ENCODE peak calls at places on chromosome 11, in eight cellular contexts. One of them, this sample, is unnamed.

GRCh38 chr11:128809128-128809527 is 58.0 kb downstream of the KCNJ1 start:
- DNase-seq in BE2C: no peak
- DNase-seq in A673: no peak
- DNase-seq in HFFc6: no peak
- DNase-seq in tibial nerve: no peak
- DNase-seq in fibroblast of mammary gland: no peak
- DNase-seq in astrocyte of the cerebellum: no peak
- DNase-seq in ovary: no peak
- DNase-seq in this sample: peak; percentile 81

GRCh38 chr11:75920886-75921285 is 105.9 kb downstream of the UVRAG start:
- DNase-seq in BE2C: no peak
- DNase-seq in A673: no peak
- DNase-seq in HFFc6: no peak
- DNase-seq in tibial nerve: no peak
- DNase-seq in fibroblast of mammary gland: no peak
- DNase-seq in astrocyte of the cerebellum: no peak
- DNase-seq in ovary: no peak
- DNase-seq in this sample: no peak

GRCh38 chr11:8025123-8025522 is 38.0 kb downstream of the EIF3F start:
- DNase-seq in BE2C: no peak
- DNase-seq in A673: no peak
- DNase-seq in HFFc6: peak; percentile 18
- DNase-seq in tibial nerve: no peak
- DNase-seq in fibroblast of mammary gland: no peak
- DNase-seq in astrocyte of the cerebellum: no peak
- DNase-seq in ovary: no peak
- DNase-seq in this sample: no peak

GRCh38 chr11:75558939-75559843 is 2.9 kb upstream of the SERPINH1 start:
- DNase-seq in BE2C: no peak
- DNase-seq in A673: peak; percentile 71
- DNase-seq in HFFc6: peak; percentile 58
- DNase-seq in tibial nerve: peak; percentile 61
- DNase-seq in fibroblast of mammary gland: peak; percentile 72
- DNase-seq in astrocyte of the cerebellum: peak; percentile 31
- DNase-seq in ovary: peak; percentile 81
- DNase-seq in this sample: no peak

GRCh38 chr11:12508151-12508740 is 130.9 kb downstream of the PARVA start:
- DNase-seq in BE2C: no peak
- DNase-seq in A673: peak; percentile 41
- DNase-seq in HFFc6: peak; percentile 78
- DNase-seq in tibial nerve: peak; percentile 63
- DNase-seq in fibroblast of mammary gland: peak; percentile 81
- DNase-seq in astrocyte of the cerebellum: peak; percentile 16
- DNase-seq in ovary: peak; percentile 54
- DNase-seq in this sample: no peak

GRCh38 chr11:11845066-11845465 is 3.3 kb downstream of the USP47 start:
- DNase-seq in BE2C: no peak
- DNase-seq in A673: no peak
- DNase-seq in HFFc6: no peak
- DNase-seq in tibial nerve: no peak
- DNase-seq in fibroblast of mammary gland: no peak
- DNase-seq in astrocyte of the cerebellum: no peak
- DNase-seq in ovary: no peak
- DNase-seq in this sample: no peak

GRCh38 chr11:121928597-121929580 is 187.1 kb downstream of the BLID start:
- DNase-seq in BE2C: no peak
- DNase-seq in A673: peak; percentile 22
- DNase-seq in HFFc6: no peak
- DNase-seq in tibial nerve: no peak
- DNase-seq in fibroblast of mammary gland: no peak
- DNase-seq in astrocyte of the cerebellum: no peak
- DNase-seq in ovary: peak; percentile 40
- DNase-seq in this sample: no peak

GRCh38 chr11:95134491-95134890 is 44.8 kb downstream of the ENDOD1 start:
- DNase-seq in BE2C: peak; percentile 36
- DNase-seq in A673: no peak
- DNase-seq in HFFc6: peak; percentile 89
- DNase-seq in tibial nerve: no peak
- DNase-seq in fibroblast of mammary gland: peak; percentile 81
- DNase-seq in astrocyte of the cerebellum: no peak
- DNase-seq in ovary: no peak
- DNase-seq in this sample: peak; percentile 91

GRCh38 chr11:7577883-7578242 is 64.1 kb downstream of the PPFIBP2 start:
- DNase-seq in BE2C: peak; percentile 12
- DNase-seq in A673: peak; percentile 76
- DNase-seq in HFFc6: peak; percentile 53
- DNase-seq in tibial nerve: no peak
- DNase-seq in fibroblast of mammary gland: peak; percentile 50
- DNase-seq in astrocyte of the cerebellum: no peak
- DNase-seq in ovary: no peak
- DNase-seq in this sample: no peak

GRCh38 chr11:3204141-3205015 is 14.2 kb downstream of the MRGPRG start:
- DNase-seq in BE2C: no peak
- DNase-seq in A673: no peak
- DNase-seq in HFFc6: no peak
- DNase-seq in tibial nerve: no peak
- DNase-seq in fibroblast of mammary gland: no peak
- DNase-seq in astrocyte of the cerebellum: no peak
- DNase-seq in ovary: no peak
- DNase-seq in this sample: no peak

GRCh38 chr11:126197277-126197939 is 14.0 kb downstream of the RPUSD4 start:
- DNase-seq in BE2C: no peak
- DNase-seq in A673: no peak
- DNase-seq in HFFc6: peak; percentile 14
- DNase-seq in tibial nerve: no peak
- DNase-seq in fibroblast of mammary gland: no peak
- DNase-seq in astrocyte of the cerebellum: no peak
- DNase-seq in ovary: no peak
- DNase-seq in this sample: no peak

GRCh38 chr11:45110562-45110961 is 35.9 kb upstream of the PRDM11 start:
- DNase-seq in BE2C: peak; percentile 34
- DNase-seq in A673: peak; percentile 92
- DNase-seq in HFFc6: peak; percentile 68
- DNase-seq in tibial nerve: peak; percentile 88
- DNase-seq in fibroblast of mammary gland: peak; percentile 72
- DNase-seq in astrocyte of the cerebellum: peak; percentile 74
- DNase-seq in ovary: peak; percentile 55
- DNase-seq in this sample: peak; percentile 81

GRCh38 chr11:112806256-112806655 is 155.0 kb upstream of the NCAM1 start:
- DNase-seq in BE2C: no peak
- DNase-seq in A673: no peak
- DNase-seq in HFFc6: no peak
- DNase-seq in tibial nerve: no peak
- DNase-seq in fibroblast of mammary gland: no peak
- DNase-seq in astrocyte of the cerebellum: no peak
- DNase-seq in ovary: no peak
- DNase-seq in this sample: no peak

GRCh38 chr11:68831124-68831523 is 10.6 kb downstream of the CPT1A start:
- DNase-seq in BE2C: no peak
- DNase-seq in A673: no peak
- DNase-seq in HFFc6: no peak
- DNase-seq in tibial nerve: no peak
- DNase-seq in fibroblast of mammary gland: no peak
- DNase-seq in astrocyte of the cerebellum: no peak
- DNase-seq in ovary: no peak
- DNase-seq in this sample: no peak

GRCh38 chr11:68835328-68835727 is 6.4 kb downstream of the CPT1A start:
- DNase-seq in BE2C: no peak
- DNase-seq in A673: no peak
- DNase-seq in HFFc6: no peak
- DNase-seq in tibial nerve: no peak
- DNase-seq in fibroblast of mammary gland: no peak
- DNase-seq in astrocyte of the cerebellum: no peak
- DNase-seq in ovary: no peak
- DNase-seq in this sample: no peak

GRCh38 chr11:68828957-68829356 is 12.8 kb downstream of the CPT1A start:
- DNase-seq in BE2C: no peak
- DNase-seq in A673: no peak
- DNase-seq in HFFc6: no peak
- DNase-seq in tibial nerve: no peak
- DNase-seq in fibroblast of mammary gland: no peak
- DNase-seq in astrocyte of the cerebellum: no peak
- DNase-seq in ovary: no peak
- DNase-seq in this sample: no peak

GRCh38 chr11:68835749-68836148 is 6.0 kb downstream of the CPT1A start:
- DNase-seq in BE2C: no peak
- DNase-seq in A673: no peak
- DNase-seq in HFFc6: no peak
- DNase-seq in tibial nerve: no peak
- DNase-seq in fibroblast of mammary gland: no peak
- DNase-seq in astrocyte of the cerebellum: no peak
- DNase-seq in ovary: no peak
- DNase-seq in this sample: no peak

GRCh38 chr11:68832476-68833176 is 9.1 kb downstream of the CPT1A start:
- DNase-seq in BE2C: no peak
- DNase-seq in A673: no peak
- DNase-seq in HFFc6: no peak
- DNase-seq in tibial nerve: no peak
- DNase-seq in fibroblast of mammary gland: no peak
- DNase-seq in astrocyte of the cerebellum: no peak
- DNase-seq in ovary: no peak
- DNase-seq in this sample: no peak
- TF ChIP-seq CTCF in BE2C: no peak
- TF ChIP-seq CTCF in A673: no peak
- TF ChIP-seq CTCF in HFFc6: no peak
- TF ChIP-seq CTCF in tibial nerve: no peak
- TF ChIP-seq CTCF in fibroblast of mammary gland: no peak
- TF ChIP-seq CTCF in astrocyte of the cerebellum: no peak
- TF ChIP-seq CTCF in ovary: no peak
- TF ChIP-seq CTCF in this sample: no peak

DNA sequence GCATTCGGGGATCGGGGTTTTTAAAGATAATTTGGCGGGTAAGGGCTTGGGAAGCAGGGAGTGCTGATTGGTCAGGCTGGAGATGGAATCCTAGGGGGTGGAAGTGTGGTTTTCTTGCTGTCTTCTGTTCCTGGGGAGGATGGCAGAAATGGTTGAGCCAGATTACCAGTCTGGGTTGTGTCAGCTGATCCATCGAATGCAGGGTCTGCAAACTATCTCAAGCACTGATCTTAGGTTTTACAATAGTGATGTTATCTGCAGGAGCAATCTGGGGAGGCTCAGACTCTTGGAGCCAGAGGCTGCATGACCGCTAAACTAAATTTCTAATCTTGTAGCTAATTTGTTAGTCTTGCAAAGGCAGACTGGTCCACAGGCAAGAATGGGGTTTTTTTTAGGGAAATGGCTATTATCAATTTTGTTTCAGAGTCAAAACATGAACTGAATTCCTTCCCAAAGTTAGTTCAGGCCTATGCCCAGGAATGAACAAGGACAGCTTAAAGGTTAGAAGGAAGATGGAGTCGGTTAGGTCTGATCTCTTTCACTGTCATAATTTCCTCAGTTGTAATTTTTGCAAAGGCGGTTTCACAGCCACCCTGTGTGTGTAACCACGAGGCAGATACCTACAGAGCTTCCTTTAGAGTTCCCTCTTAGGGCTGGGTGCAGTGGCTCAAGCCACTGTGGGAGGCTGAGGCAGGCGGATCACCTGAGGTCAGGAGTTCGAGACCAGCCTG is 10.2 kb downstream of the SCGB1A1 start:
- DNase-seq in BE2C: no peak
- DNase-seq in A673: no peak
- DNase-seq in HFFc6: no peak
- DNase-seq in tibial nerve: no peak
- DNase-seq in fibroblast of mammary gland: no peak
- DNase-seq in astrocyte of the cerebellum: no peak
- DNase-seq in ovary: no peak
- DNase-seq in this sample: no peak
- TF ChIP-seq CTCF in BE2C: no peak
- TF ChIP-seq CTCF in A673: no peak
- TF ChIP-seq CTCF in HFFc6: no peak
- TF ChIP-seq CTCF in tibial nerve: no peak
- TF ChIP-seq CTCF in fibroblast of mammary gland: no peak
- TF ChIP-seq CTCF in astrocyte of the cerebellum: no peak
- TF ChIP-seq CTCF in ovary: no peak
- TF ChIP-seq CTCF in this sample: no peak

GRCh38 chr11:101862410-101863233 is 52.2 kb upstream of the CEP126 start:
- DNase-seq in BE2C: peak; percentile 13
- DNase-seq in A673: peak; percentile 77
- DNase-seq in HFFc6: peak; percentile 72
- DNase-seq in tibial nerve: no peak
- DNase-seq in fibroblast of mammary gland: peak; percentile 83
- DNase-seq in astrocyte of the cerebellum: peak; percentile 47
- DNase-seq in ovary: peak; percentile 36
- DNase-seq in this sample: peak; percentile 68

GRCh38 chr11:101864098-101864497 is 50.7 kb upstream of the CEP126 start:
- DNase-seq in BE2C: no peak
- DNase-seq in A673: no peak
- DNase-seq in HFFc6: no peak
- DNase-seq in tibial nerve: no peak
- DNase-seq in fibroblast of mammary gland: no peak
- DNase-seq in astrocyte of the cerebellum: no peak
- DNase-seq in ovary: no peak
- DNase-seq in this sample: no peak

GRCh38 chr11:101863361-101863760 is 51.4 kb upstream of the CEP126 start:
- DNase-seq in BE2C: no peak
- DNase-seq in A673: peak; percentile 57
- DNase-seq in HFFc6: peak; percentile 55
- DNase-seq in tibial nerve: no peak
- DNase-seq in fibroblast of mammary gland: peak; percentile 59
- DNase-seq in astrocyte of the cerebellum: peak; percentile 33
- DNase-seq in ovary: no peak
- DNase-seq in this sample: no peak

GRCh38 chr11:101860694-101861371 is 54.0 kb upstream of the CEP126 start:
- DNase-seq in BE2C: peak; percentile 29
- DNase-seq in A673: peak; percentile 74
- DNase-seq in HFFc6: peak; percentile 62
- DNase-seq in tibial nerve: peak; percentile 41
- DNase-seq in fibroblast of mammary gland: peak; percentile 73
- DNase-seq in astrocyte of the cerebellum: peak; percentile 59
- DNase-seq in ovary: peak; percentile 54
- DNase-seq in this sample: peak; percentile 67
- TF ChIP-seq CTCF in BE2C: peak; percentile 87
- TF ChIP-seq CTCF in A673: peak; percentile 88
- TF ChIP-seq CTCF in HFFc6: peak; percentile 91
- TF ChIP-seq CTCF in tibial nerve: peak; percentile 73
- TF ChIP-seq CTCF in fibroblast of mammary gland: peak; percentile 83
- TF ChIP-seq CTCF in astrocyte of the cerebellum: peak; percentile 81
- TF ChIP-seq CTCF in ovary: peak; percentile 71
- TF ChIP-seq CTCF in this sample: peak; percentile 61

DNA sequence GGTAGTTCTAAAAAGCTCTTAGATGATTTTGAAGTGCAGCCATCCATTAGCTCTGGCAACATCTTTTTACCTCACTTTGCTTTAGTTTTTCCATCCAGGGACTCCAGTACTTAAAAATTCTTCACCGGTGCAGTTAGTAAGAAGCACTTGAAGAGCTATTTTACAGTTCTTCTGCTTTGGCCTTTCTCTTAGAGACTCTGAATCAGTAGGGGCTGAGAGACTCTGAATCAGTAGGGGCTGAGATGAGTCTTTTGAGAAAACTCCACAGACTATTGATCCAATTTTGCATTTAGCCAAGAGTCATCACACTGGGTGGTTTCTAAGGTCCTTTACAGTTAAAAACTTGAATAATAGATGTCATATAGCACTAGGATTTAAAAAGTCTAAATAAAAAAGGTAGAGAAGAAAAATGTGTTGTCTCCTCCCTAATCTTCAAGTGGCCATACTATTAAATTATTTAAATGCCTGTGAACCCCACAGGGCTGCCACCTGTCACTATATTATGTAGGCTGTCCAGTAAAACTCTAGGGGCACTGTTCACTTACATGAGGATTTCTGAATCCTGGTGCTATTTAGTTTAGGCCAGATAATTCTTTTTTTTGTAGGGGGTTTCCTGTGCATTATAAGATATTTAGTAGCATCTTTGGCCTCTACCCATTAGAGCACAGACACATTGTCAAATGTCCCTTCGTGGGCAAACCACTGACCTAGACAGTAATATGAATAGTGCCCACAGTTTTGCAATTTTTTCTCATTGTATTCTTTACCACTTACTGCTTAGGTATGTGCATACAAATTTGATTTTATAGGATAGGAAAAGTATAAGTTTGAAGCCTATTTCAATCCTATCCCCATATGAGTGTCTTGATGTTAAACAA is 26.3 kb upstream of the HIKESHI start:
- DNase-seq in BE2C: no peak
- DNase-seq in A673: no peak
- DNase-seq in HFFc6: no peak
- DNase-seq in tibial nerve: no peak
- DNase-seq in fibroblast of mammary gland: no peak
- DNase-seq in astrocyte of the cerebellum: no peak
- DNase-seq in ovary: no peak
- DNase-seq in this sample: no peak
- TF ChIP-seq CTCF in BE2C: peak; percentile 10
- TF ChIP-seq CTCF in A673: peak; percentile 34
- TF ChIP-seq CTCF in HFFc6: peak; percentile 30
- TF ChIP-seq CTCF in tibial nerve: no peak
- TF ChIP-seq CTCF in fibroblast of mammary gland: no peak
- TF ChIP-seq CTCF in astrocyte of the cerebellum: no peak
- TF ChIP-seq CTCF in ovary: no peak
- TF ChIP-seq CTCF in this sample: peak; percentile 8

This sample was measured in MCF 10A.